ENCODE peak calls at places on chromosomes 7 and 10, in eight cellular contexts. T, U, F, L, K, S, A and Y are unnamed samples.

GRCh38 chr10:90966146-90966545 is 45.3 kb upstream of the ANKRD1 start:
- DNase-seq in L (no peak), F (no peak), S (no peak), A (no peak), U (no peak), T (no peak), K (no peak), Y (no peak)

GRCh38 chr7:27576360-27576944 is 86.2 kb downstream of the HIBADH start:
- DNase-seq in F (no peak), L (no peak), S (no peak), U (no peak), T (no peak), K (no peak), A (peak; percentile 20), Y (no peak)

GRCh38 chr7:55488221-55488620 is 84.1 kb downstream of the VOPP1 start:
- DNase-seq in F (no peak), U (no peak), A (no peak), T (no peak), L (no peak), S (no peak), K (no peak), Y (no peak)

GRCh38 chr7:69710773-69711445 is 112.6 kb downstream of the AUTS2 start:
- DNase-seq in L (no peak), F (no peak), U (no peak), A (no peak), K (no peak), T (no peak), S (no peak), Y (no peak)

GRCh38 chr7:12569673-12570072 is 847 bp upstream of the SCIN start:
- DNase-seq in K (no peak), A (no peak), F (no peak), U (no peak), L (no peak), T (no peak), S (no peak), Y (no peak)

GRCh38 chr10:114714281-114714741 is 56.2 kb upstream of the ABLIM1 start:
- DNase-seq in K (no peak), U (peak; percentile 72), S (no peak), T (no peak), F (no peak), A (peak; percentile 79), L (no peak), Y (peak; percentile 43)

GRCh38 chr7:19508821-19509220 is 200.0 kb downstream of the POLR1F start:
- DNase-seq in U (no peak), F (no peak), T (no peak), A (peak; percentile 7), K (no peak), L (no peak), S (no peak), Y (no peak)

GRCh38 chr7:92840309-92840708 is 3.9 kb upstream of the CDK6 start:
- DNase-seq in A (no peak), F (no peak), T (no peak), L (no peak), U (no peak), K (no peak), S (no peak), Y (no peak)

GRCh38 chr7:101363734-101364374 is 1.2 kb downstream of the COL26A1 start:
- DNase-seq in F (peak; percentile 66), S (peak; percentile 82), K (peak; percentile 75), L (peak; percentile 34), A (peak; percentile 42), T (no peak), U (no peak), Y (peak; percentile 61)

GRCh38 chr10:3282341-3282740 is 109.8 kb upstream of the PITRM1 start:
- DNase-seq in S (no peak), F (no peak), T (no peak), L (no peak), K (no peak), A (no peak), U (no peak), Y (no peak)

GRCh38 chr7:34036069-34036920 is 131.0 kb downstream of the BMPER start:
- DNase-seq in A (no peak), T (no peak), U (peak; percentile 61), K (no peak), F (peak; percentile 9), L (no peak), S (no peak), Y (no peak)

GRCh38 chr7:129780257-129781127 is 169.0 kb downstream of the NRF1 start:
- DNase-seq in U (peak; percentile 96), L (no peak), A (peak; percentile 90), T (no peak), K (peak; percentile 92), S (peak; percentile 94), F (no peak), Y (no peak)

GRCh38 chr7:13240349-13240748 is 552.9 kb downstream of the ARL4A start:
- DNase-seq in F (no peak), A (peak; percentile 31), T (no peak), U (no peak), L (no peak), K (no peak), S (no peak), Y (no peak)

GRCh38 chr10:113264333-113265131 is 288.3 kb upstream of the HABP2 start:
- DNase-seq in L (no peak), U (no peak), A (no peak), F (no peak), T (no peak), S (no peak), K (no peak), Y (no peak)

GRCh38 chr10:35433851-35434426 is 97.6 kb downstream of the CCNY start:
- DNase-seq in A (peak; percentile 75), K (no peak), S (no peak), L (no peak), T (no peak), U (no peak), F (no peak), Y (no peak)

GRCh38 chr10:59825932-59826331 is 72.7 kb upstream of the MRLN start:
- DNase-seq in F (no peak), A (no peak), T (no peak), U (no peak), S (no peak), K (no peak), L (no peak), Y (no peak)

GRCh38 chr7:50362712-50363282 is 58.3 kb downstream of the IKZF1 start:
- DNase-seq in K (no peak), F (no peak), U (no peak), A (no peak), L (no peak), S (no peak), T (no peak), Y (no peak)

GRCh38 chr10:3197354-3198003 is 24.9 kb upstream of the PITRM1 start:
- DNase-seq in F (peak; percentile 83), T (peak; percentile 24), U (no peak), L (peak; percentile 79), A (peak; percentile 77), K (peak; percentile 80), S (peak; percentile 93), Y (peak; percentile 77)

GRCh38 chr10:99733366-99733765 is 1.3 kb downstream of the CUTC start:
- DNase-seq in U (no peak), L (no peak), T (no peak), S (no peak), F (no peak), K (no peak), A (no peak), Y (no peak)

GRCh38 chr7:69698109-69698840 is 100.0 kb downstream of the AUTS2 start:
- DNase-seq in A (no peak), U (no peak), T (no peak), S (no peak), L (no peak), F (no peak), K (no peak), Y (no peak)

DNA sequence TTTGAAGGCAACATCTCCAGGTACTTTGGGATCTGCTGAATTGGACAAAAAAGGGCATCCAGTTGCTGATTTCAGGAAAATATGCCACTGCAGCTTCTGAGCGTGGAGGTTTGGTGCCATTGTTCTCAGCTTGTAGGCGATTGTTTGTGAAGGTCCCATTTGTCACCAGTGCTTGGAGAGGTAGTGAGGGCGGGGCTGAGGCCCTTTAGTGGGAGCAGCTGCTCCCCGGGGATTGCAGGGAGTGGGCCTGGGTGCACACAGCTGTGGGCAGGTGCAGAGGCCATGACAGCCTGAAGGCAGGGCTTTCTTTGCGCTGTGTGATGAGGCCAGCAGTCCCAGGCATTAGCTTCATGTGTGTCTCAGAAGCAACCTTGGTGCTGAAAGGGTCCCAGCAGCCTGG is 3.9 kb downstream of the FAM20C start:
- DNase-seq in L (no peak), S (no peak), T (no peak), F (peak; percentile 4), A (no peak), U (no peak), K (no peak), Y (no peak)
- H3K4me1 ChIP-seq in L (peaks cover 54% of the 10 kb centered on the region), S (peaks cover 26% of the 10 kb centered on the region), T (no peaks in the 10 kb centered on the region), F (peaks cover 37% of the 10 kb centered on the region), A (peaks cover 33% of the 10 kb centered on the region), U (no peaks in the 10 kb centered on the region), K (peaks cover 36% of the 10 kb centered on the region), Y (peaks cover 63% of the 10 kb centered on the region)

DNA sequence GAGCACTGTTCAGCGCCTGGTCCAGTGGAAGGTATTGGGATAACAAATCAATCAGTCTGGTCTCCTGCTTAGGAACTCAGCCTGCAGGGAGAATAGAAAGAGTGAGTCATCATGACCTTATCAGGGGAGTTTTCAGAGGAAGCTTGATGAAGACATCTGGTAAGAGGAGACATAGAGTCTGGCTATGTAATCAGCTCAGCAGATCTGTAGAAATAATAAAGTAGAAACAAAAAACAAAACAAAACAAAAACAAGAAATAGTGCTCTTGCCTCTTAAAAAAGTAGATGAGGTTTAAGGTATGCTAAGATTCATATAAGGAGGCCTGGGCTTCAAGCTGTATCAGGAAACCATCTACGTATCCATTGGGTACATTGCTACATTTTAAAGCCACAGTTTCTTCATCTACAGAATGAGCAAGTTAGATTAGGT is 14.4 kb downstream of the TAS2R41 start:
- DNase-seq in F (no peak), K (no peak), A (peak; percentile 66), T (no peak), U (no peak), S (no peak), L (no peak), Y (no peak)
- TF ChIP-seq CTCF in F (no peak), K (no peak), A (no peak), T (no peak), U (no peak), S (no peak), L (no peak), Y (no peak)

DNA sequence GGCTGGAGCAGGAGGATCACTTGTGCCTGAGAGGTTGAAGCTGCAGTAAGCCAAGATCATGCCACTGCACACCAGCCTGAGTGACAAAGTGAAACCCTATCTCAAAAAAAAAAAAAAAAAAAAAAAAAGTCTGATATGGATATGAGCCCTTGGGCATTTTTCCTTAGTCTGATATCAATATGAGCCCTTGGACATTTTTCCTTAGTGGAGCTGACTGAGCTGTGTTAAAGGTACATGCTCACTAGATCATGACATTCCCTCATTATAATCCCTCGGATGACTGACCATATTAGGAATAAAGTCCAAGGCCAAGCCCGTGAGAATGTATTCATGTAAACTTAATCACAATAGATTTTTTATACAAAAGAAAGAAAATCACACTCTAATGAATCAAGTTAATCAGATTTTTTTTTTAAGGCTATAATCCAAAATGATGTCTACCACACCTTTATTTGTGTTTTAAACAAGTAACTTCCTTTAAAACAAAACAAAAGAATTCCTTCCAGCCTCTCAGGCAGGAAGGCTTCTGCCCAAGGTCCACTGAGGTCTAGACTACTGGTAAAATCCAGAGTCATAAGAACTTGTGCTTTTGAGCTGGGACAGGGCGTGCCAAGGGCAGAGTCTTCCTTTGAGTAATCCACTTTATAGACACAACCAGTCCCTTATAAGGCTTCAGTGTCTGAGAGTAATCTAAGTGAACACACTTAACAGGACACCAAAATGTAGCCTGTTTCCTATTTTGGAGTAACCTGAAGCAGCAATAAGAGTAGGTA is 5.5 kb downstream of the PPA1 start:
- DNase-seq in K (no peak), U (no peak), F (no peak), A (peak; percentile 43), S (no peak), T (no peak), L (no peak), Y (no peak)
- H3K4me1 ChIP-seq in K (peaks cover 48% of the 10 kb centered on the region), U (peaks cover 29% of the 10 kb centered on the region), F (peaks cover 53% of the 10 kb centered on the region), A (peaks cover 25% of the 10 kb centered on the region), S (peaks cover 7% of the 10 kb centered on the region), T (peaks cover 10% of the 10 kb centered on the region), L (peaks cover 15% of the 10 kb centered on the region), Y (peaks cover 50% of the 10 kb centered on the region)

GRCh38 chr7:95687759-95688343 is 84.5 kb upstream of the DYNC1I1 start:
- DNase-seq in T (no peak), L (no peak), A (peak; percentile 16), U (no peak), S (no peak), K (no peak), F (no peak), Y (no peak)
- TF ChIP-seq CTCF in T (no peak), L (peak; percentile 25), A (peak; percentile 28), U (peak; percentile 50), S (peak; percentile 39), K (peak; percentile 22), F (peak; percentile 46), Y (peak; percentile 57)